ENCODE peak calls at places on chromosome 9, in six cellular contexts. One of them, this sample, is unnamed.

GRCh38 chr9:120710110-120710981 is 3.9 kb downstream of the MEGF9 start:
- DNase-seq in astrocyte of the spinal cord: peak
- DNase-seq in suprapubic skin: no peak
- DNase-seq in C1 segment of cervical spinal cord: peak
- DNase-seq in B cell: peak
- DNase-seq in stomach: no peak
- DNase-seq in this sample: peak

GRCh38 chr9:37678789-37679273 is 28.1 kb downstream of the FRMPD1 start:
- DNase-seq in stomach: no peak
- DNase-seq in suprapubic skin: no peak
- DNase-seq in astrocyte of the spinal cord: no peak
- DNase-seq in C1 segment of cervical spinal cord: no peak
- DNase-seq in B cell: no peak
- DNase-seq in this sample: no peak

GRCh38 chr9:94874316-94874715 is 147.8 kb downstream of the AOPEP start:
- DNase-seq in C1 segment of cervical spinal cord: no peak
- DNase-seq in stomach: no peak
- DNase-seq in astrocyte of the spinal cord: peak
- DNase-seq in suprapubic skin: no peak
- DNase-seq in B cell: no peak
- DNase-seq in this sample: no peak

GRCh38 chr9:99072040-99072394 is 32.9 kb upstream of the TGFBR1 start:
- DNase-seq in stomach: no peak
- DNase-seq in astrocyte of the spinal cord: no peak
- DNase-seq in C1 segment of cervical spinal cord: no peak
- DNase-seq in B cell: no peak
- DNase-seq in suprapubic skin: no peak
- DNase-seq in this sample: no peak

GRCh38 chr9:134570726-134571325 is 70.8 kb upstream of the COL5A1 start:
- DNase-seq in C1 segment of cervical spinal cord: no peak
- DNase-seq in astrocyte of the spinal cord: no peak
- DNase-seq in suprapubic skin: peak
- DNase-seq in B cell: no peak
- DNase-seq in stomach: peak
- DNase-seq in this sample: peak

GRCh38 chr9:115650768-115651167 is 502.8 kb upstream of the PAPPA start:
- DNase-seq in astrocyte of the spinal cord: peak
- DNase-seq in suprapubic skin: no peak
- DNase-seq in C1 segment of cervical spinal cord: no peak
- DNase-seq in stomach: no peak
- DNase-seq in B cell: no peak
- DNase-seq in this sample: no peak

GRCh38 chr9:77848897-77849296 is 182.7 kb downstream of the GNAQ start:
- DNase-seq in suprapubic skin: peak
- DNase-seq in astrocyte of the spinal cord: peak
- DNase-seq in stomach: no peak
- DNase-seq in C1 segment of cervical spinal cord: peak
- DNase-seq in B cell: no peak
- DNase-seq in this sample: peak

GRCh38 chr9:82539126-82539525 is 523.8 kb downstream of the RASEF start:
- DNase-seq in B cell: no peak
- DNase-seq in suprapubic skin: no peak
- DNase-seq in astrocyte of the spinal cord: no peak
- DNase-seq in stomach: no peak
- DNase-seq in C1 segment of cervical spinal cord: no peak
- DNase-seq in this sample: no peak

GRCh38 chr9:85290019-85290418 is 451.7 kb downstream of the AGTPBP1 start:
- DNase-seq in stomach: no peak
- DNase-seq in B cell: no peak
- DNase-seq in astrocyte of the spinal cord: no peak
- DNase-seq in suprapubic skin: no peak
- DNase-seq in C1 segment of cervical spinal cord: no peak
- DNase-seq in this sample: no peak

GRCh38 chr9:6007770-6008168 is 7.7 kb downstream of the RANBP6 start:
- DNase-seq in B cell: peak
- DNase-seq in astrocyte of the spinal cord: peak
- DNase-seq in stomach: peak
- DNase-seq in suprapubic skin: peak
- DNase-seq in C1 segment of cervical spinal cord: peak
- DNase-seq in this sample: peak

This sample was measured in pancreas.